ENCODE peak calls at places on chromosome 5, in ten cellular contexts. L is stomach, T is transverse colon, R is prostate gland, P is endothelial cell of umbilical vein, I is sigmoid colon, D is HCT116, S is H1, V is SK-N-SH, F is breast epithelium. K is an unnamed sample.

GRCh38 chr5:76579166-76579765 is 43.9 kb downstream of the F2RL2 start:
- DNase-seq in D (no peak), V (no peak), F (no peak), T (no peak), I (no peak), R (no peak), S (no peak), P (no peak), L (no peak), K (no peak)

GRCh38 chr5:67035098-67035740 is 161.4 kb downstream of the CD180 start:
- DNase-seq in V (no peak), F (no peak), L (no peak), D (no peak), P (no peak), I (no peak), R (no peak), S (no peak), T (no peak), K (no peak)

GRCh38 chr5:149900390-149900789 is 44.2 kb downstream of the PDE6A start:
- DNase-seq in L (no peak), T (no peak), S (no peak), V (no peak), D (no peak), R (no peak), F (no peak), I (no peak), P (no peak), K (no peak)

GRCh38 chr5:6450235-6450860 is 1.7 kb downstream of the UBE2QL1 start:
- DNase-seq in R (no peak), D (no peak), L (no peak), F (no peak), I (no peak), P (no peak), V (no peak), T (no peak), S (no peak), K (no peak)

GRCh38 chr5:140245354-140245753 is 57.5 kb downstream of the PFDN1 start:
- DNase-seq in I (peak), D (no peak), R (no peak), V (no peak), P (peak), F (no peak), L (no peak), T (no peak), S (no peak), K (no peak)

GRCh38 chr5:108788142-108788541 is 40.4 kb downstream of the FER start:
- DNase-seq in V (peak), R (no peak), F (no peak), S (no peak), P (no peak), T (peak), D (no peak), L (peak), I (peak), K (no peak)

GRCh38 chr5:150410524-150411244 is 2.0 kb downstream of the CD74 start:
- DNase-seq in L (peak), V (peak), T (peak), I (peak), F (no peak), R (peak), D (peak), P (peak), S (peak), K (no peak)

GRCh38 chr5:143400541-143401252 is 2.8 kb downstream of the NR3C1 start:
- DNase-seq in I (no peak), T (no peak), V (no peak), P (peak), R (no peak), F (no peak), S (no peak), D (no peak), L (no peak), K (no peak)

GRCh38 chr5:133895979-133896378 is 72.4 kb downstream of the C5orf15 start:
- DNase-seq in S (no peak), L (no peak), T (no peak), R (no peak), V (no peak), P (no peak), D (no peak), I (no peak), F (no peak), K (no peak)

GRCh38 chr5:89417515-89417914 is 534.5 kb upstream of the MEF2C start:
- DNase-seq in F (no peak), R (no peak), P (no peak), L (no peak), I (no peak), D (no peak), V (no peak), T (no peak), S (no peak), K (no peak)

GRCh38 chr5:121572061-121572460 is 279.6 kb upstream of the FTMT start:
- DNase-seq in I (no peak), T (no peak), P (no peak), V (no peak), S (no peak), R (no peak), F (no peak), D (no peak), L (no peak), K (no peak)

GRCh38 chr5:1515311-1515920 is 8.3 kb downstream of the LPCAT1 start:
- DNase-seq in F (peak), T (peak), D (no peak), S (no peak), V (peak), L (peak), I (peak), R (no peak), P (no peak), K (peak)

GRCh38 chr5:175347027-175347426 is 97.0 kb downstream of the DRD1 start:
- DNase-seq in S (no peak), F (no peak), I (no peak), D (peak), R (no peak), L (no peak), P (no peak), T (no peak), V (no peak), K (no peak)

GRCh38 chr5:124744170-124744911 is 2.1 kb downstream of the ZNF608 start:
- DNase-seq in R (peak), F (no peak), V (no peak), P (peak), I (peak), D (no peak), L (peak), S (peak), T (peak), K (no peak)

GRCh38 chr5:14148483-14148882 is 5.3 kb downstream of the TRIO start:
- DNase-seq in T (no peak), S (no peak), V (no peak), I (no peak), L (no peak), F (no peak), D (no peak), P (no peak), R (no peak), K (no peak)

GRCh38 chr5:14145356-14146334 is 2.5 kb downstream of the TRIO start:
- DNase-seq in T (no peak), D (no peak), V (no peak), L (no peak), R (no peak), I (no peak), F (no peak), P (no peak), S (no peak), K (no peak)

GRCh38 chr5:14144586-14145355 is 1.6 kb downstream of the TRIO start:
- DNase-seq in D (peak), L (peak), F (peak), S (peak), V (peak), T (peak), P (peak), R (peak), I (peak), K (peak)

GRCh38 chr5:14147210-14147609 is 4.1 kb downstream of the TRIO start:
- DNase-seq in V (no peak), S (peak), L (no peak), P (no peak), I (no peak), F (no peak), D (no peak), R (no peak), T (no peak), K (no peak)

GRCh38 chr5:14146725-14147124 is 3.6 kb downstream of the TRIO start:
- DNase-seq in P (no peak), S (no peak), T (no peak), L (no peak), F (no peak), I (no peak), D (no peak), R (no peak), V (no peak), K (no peak)
- H3K4me3 ChIP-seq in P (peak), S (no peak), T (no peak), L (no peak), F (no peak), I (peak), D (no peak), R (no peak), V (peak), K (no peak)

DNA sequence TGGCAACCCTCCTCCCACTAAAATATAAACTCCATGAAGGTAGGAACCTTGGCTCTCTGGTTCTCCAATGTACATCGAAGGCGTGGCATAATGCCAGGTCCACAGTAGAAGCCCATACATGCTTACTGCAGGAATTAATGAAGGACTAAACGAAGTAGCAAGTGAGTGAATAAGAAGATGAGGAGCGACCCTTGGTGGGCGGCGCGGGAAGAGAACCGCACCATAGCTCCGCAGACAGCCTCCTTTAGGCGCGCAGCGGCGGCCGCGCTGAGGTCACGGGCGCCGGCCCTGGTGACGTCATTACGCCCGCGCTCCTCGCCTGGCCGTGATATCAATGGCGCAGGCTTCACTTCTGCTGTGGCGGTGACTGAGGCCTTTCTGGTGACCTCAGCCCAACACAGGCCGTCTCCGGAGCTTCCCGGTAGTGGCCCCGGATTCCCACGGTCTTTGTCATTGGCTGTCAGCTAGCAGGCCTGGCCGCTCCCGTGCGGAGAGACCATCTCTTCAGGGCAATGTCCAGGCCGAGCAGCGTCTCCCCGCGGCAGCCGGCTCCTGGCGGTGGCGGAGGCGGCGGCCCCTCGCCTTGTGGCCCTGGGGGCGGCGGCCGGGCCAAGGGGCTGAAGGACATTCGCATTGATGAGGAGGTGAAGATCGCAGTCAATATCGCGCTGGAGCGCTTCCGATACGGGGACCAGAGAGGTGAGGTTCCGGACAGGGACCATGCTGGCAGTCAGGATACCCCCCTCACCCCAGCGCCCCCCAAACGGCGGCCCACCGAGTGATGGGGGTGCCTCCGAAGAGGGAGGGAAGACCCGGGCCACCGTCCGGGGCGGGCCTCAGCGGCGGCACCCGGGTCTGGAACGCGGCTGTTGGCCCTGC is at the start of gene YTHDC2:
- DNase-seq in L (peak), S (peak), V (peak), I (peak), F (peak), D (peak), R (peak), P (peak), T (peak), K (peak)
- TF ChIP-seq POLR2AphosphoS5 in L (peak), S (peak), V (peak), I (peak), F (peak), D (peak), R (peak), P (peak), T (peak), K (peak)

DNA sequence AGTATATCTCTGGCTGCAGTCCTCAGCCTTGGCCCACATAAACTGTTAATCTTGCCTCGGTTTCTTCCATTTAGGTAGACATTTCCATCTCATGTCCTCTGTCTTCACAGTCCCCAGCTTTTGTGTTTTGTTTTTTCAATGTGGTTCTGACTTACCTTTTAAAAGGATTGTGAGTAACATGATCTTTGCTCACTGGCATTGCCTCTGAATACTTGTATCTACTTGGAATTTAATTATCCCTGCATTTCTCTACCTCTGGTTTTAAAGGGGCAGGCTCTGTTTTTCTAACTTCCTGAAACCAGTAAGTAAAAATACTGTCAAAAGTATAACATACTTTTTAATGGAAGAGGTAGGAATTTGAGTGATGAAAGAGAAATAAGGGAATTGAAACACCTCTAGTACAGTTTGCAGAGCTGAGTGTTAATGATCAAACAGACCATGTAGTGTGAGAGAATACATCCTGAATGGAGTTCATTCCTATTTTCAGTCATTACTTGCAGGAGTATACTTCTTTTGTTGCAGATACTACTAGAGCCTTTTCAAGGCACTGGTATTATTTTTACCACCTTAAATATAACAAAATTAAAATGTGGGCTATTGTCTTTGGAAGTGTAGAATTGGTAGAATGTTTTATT is 62.6 kb downstream of the MTREX start:
- DNase-seq in R (no peak), L (no peak), T (no peak), V (no peak), F (no peak), S (no peak), D (no peak), I (no peak), P (no peak), K (no peak)
- H3K4me3 ChIP-seq in R (no peak), L (no peak), T (no peak), V (no peak), F (no peak), S (no peak), D (no peak), I (no peak), P (no peak), K (no peak)

GRCh38 chr5:129094087-129094923 is at the start of gene ISOC1:
- DNase-seq in L (peak), V (peak), D (peak), P (peak), F (peak), S (peak), I (peak), R (peak), T (peak), K (peak)
- TF ChIP-seq POLR2AphosphoS5 in L (peak), V (peak), D (peak), P (peak), F (peak), S (no peak), I (peak), R (peak), T (peak), K (no peak)

GRCh38 chr5:58455495-58455894 is 4.4 kb downstream of the PLK2 start:
- DNase-seq in I (no peak), R (no peak), F (no peak), D (no peak), P (peak), V (no peak), S (no peak), T (no peak), L (no peak), K (no peak)

GRCh38 chr5:58458851-58459275 is 1.0 kb downstream of the PLK2 start:
- DNase-seq in S (no peak), L (no peak), V (peak), F (no peak), D (peak), T (no peak), P (no peak), I (no peak), R (no peak), K (no peak)

GRCh38 chr5:58456486-58456885 is 3.4 kb downstream of the PLK2 start:
- DNase-seq in T (no peak), V (no peak), D (no peak), P (peak), R (no peak), L (no peak), F (no peak), S (no peak), I (no peak), K (no peak)

GRCh38 chr5:58455966-58456365 is 3.9 kb downstream of the PLK2 start:
- DNase-seq in D (no peak), L (no peak), S (no peak), F (no peak), T (no peak), R (no peak), V (no peak), I (no peak), P (peak), K (no peak)

GRCh38 chr5:58457040-58457439 is 2.8 kb downstream of the PLK2 start:
- DNase-seq in V (no peak), S (no peak), L (no peak), P (peak), F (no peak), R (no peak), T (no peak), D (no peak), I (no peak), K (no peak)
- H3K4me3 ChIP-seq in V (peak), S (no peak), L (peak), P (peak), F (peak), R (no peak), T (no peak), D (no peak), I (peak), K (peak)

GRCh38 chr5:94562327-94562971 is 56.0 kb downstream of the KIAA0825 start:
- DNase-seq in P (no peak), D (no peak), F (no peak), S (no peak), T (no peak), R (no peak), I (no peak), V (no peak), L (no peak), K (no peak)
- TF ChIP-seq POLR2AphosphoS5 in P (no peak), D (no peak), F (no peak), S (no peak), T (no peak), R (no peak), I (no peak), V (no peak), L (no peak), K (no peak)